ENCODE peak calls at places on chromosomes 3 and 15, in five cellular contexts. One of them, this sample, is unnamed.

GRCh38 chr3:27791956-27792355 is 69.8 kb upstream of the EOMES start:
- DNase-seq in RWPE1: no peak
- DNase-seq in neural progenitor cell: no peak
- DNase-seq in GM06990: no peak
- DNase-seq in HCT116: no peak
- DNase-seq in this sample: no peak

GRCh38 chr3:107068980-107069379 is 308.3 kb upstream of the CCDC54 start:
- DNase-seq in GM06990: no peak
- DNase-seq in HCT116: no peak
- DNase-seq in RWPE1: peak; percentile 39
- DNase-seq in neural progenitor cell: no peak
- DNase-seq in this sample: no peak

GRCh38 chr15:26722621-26723160 is 50.2 kb downstream of the GABRB3 start:
- DNase-seq in HCT116: no peak
- DNase-seq in RWPE1: no peak
- DNase-seq in neural progenitor cell: no peak
- DNase-seq in GM06990: no peak
- DNase-seq in this sample: no peak

GRCh38 chr3:139970526-139970925 is 35.5 kb downstream of the CLSTN2 start:
- DNase-seq in HCT116: no peak
- DNase-seq in neural progenitor cell: peak; percentile 4
- DNase-seq in GM06990: no peak
- DNase-seq in RWPE1: no peak
- DNase-seq in this sample: no peak

GRCh38 chr3:55746808-55747413 is 259.8 kb upstream of the WNT5A start:
- DNase-seq in HCT116: no peak
- DNase-seq in neural progenitor cell: no peak
- DNase-seq in RWPE1: peak; percentile 7
- DNase-seq in GM06990: no peak
- DNase-seq in this sample: peak; percentile 20

GRCh38 chr3:155870945-155871745 is 695 bp downstream of the GMPS start:
- DNase-seq in HCT116: no peak
- DNase-seq in GM06990: peak; percentile 69
- DNase-seq in neural progenitor cell: peak; percentile 61
- DNase-seq in RWPE1: peak; percentile 57
- DNase-seq in this sample: peak; percentile 59

GRCh38 chr3:195254454-195255175 is 16.3 kb downstream of the XXYLT1 start:
- DNase-seq in RWPE1: no peak
- DNase-seq in HCT116: no peak
- DNase-seq in GM06990: no peak
- DNase-seq in neural progenitor cell: no peak
- DNase-seq in this sample: no peak

GRCh38 chr15:75195122-75195765 is 6.4 kb upstream of the C15orf39 start:
- DNase-seq in HCT116: no peak
- DNase-seq in neural progenitor cell: peak; percentile 90
- DNase-seq in GM06990: no peak
- DNase-seq in RWPE1: no peak
- DNase-seq in this sample: no peak

GRCh38 chr3:74001481-74001880 is 376.7 kb upstream of the PDZRN3 start:
- DNase-seq in neural progenitor cell: no peak
- DNase-seq in HCT116: no peak
- DNase-seq in GM06990: no peak
- DNase-seq in RWPE1: no peak
- DNase-seq in this sample: no peak

GRCh38 chr3:142981901-142982773 is 18.7 kb upstream of the PAQR9 start:
- DNase-seq in RWPE1: no peak
- DNase-seq in GM06990: no peak
- DNase-seq in neural progenitor cell: peak; percentile 11
- DNase-seq in HCT116: no peak
- DNase-seq in this sample: no peak

GRCh38 chr3:18900994-18901393 is 247.3 kb upstream of the KCNH8 start:
- DNase-seq in neural progenitor cell: no peak
- DNase-seq in HCT116: no peak
- DNase-seq in GM06990: peak; percentile 3
- DNase-seq in RWPE1: no peak
- DNase-seq in this sample: peak; percentile 8

GRCh38 chr3:105752791-105753415 is 115.9 kb downstream of the CBLB start:
- DNase-seq in neural progenitor cell: no peak
- DNase-seq in GM06990: no peak
- DNase-seq in RWPE1: peak; percentile 3
- DNase-seq in HCT116: no peak
- DNase-seq in this sample: peak; percentile 7

GRCh38 chr3:29513236-29513635 is 232.4 kb downstream of the RBMS3 start:
- DNase-seq in GM06990: no peak
- DNase-seq in RWPE1: no peak
- DNase-seq in neural progenitor cell: no peak
- DNase-seq in HCT116: no peak
- DNase-seq in this sample: no peak

GRCh38 chr3:161691677-161692076 is 195.1 kb downstream of the OTOL1 start:
- DNase-seq in neural progenitor cell: no peak
- DNase-seq in GM06990: no peak
- DNase-seq in RWPE1: no peak
- DNase-seq in HCT116: no peak
- DNase-seq in this sample: no peak

GRCh38 chr3:187986514-187986934 is 167.4 kb upstream of the LPP start:
- DNase-seq in GM06990: no peak
- DNase-seq in RWPE1: peak; percentile 80
- DNase-seq in HCT116: peak; percentile 19
- DNase-seq in neural progenitor cell: no peak
- DNase-seq in this sample: no peak
- TF ChIP-seq CTCF in GM06990: no peak
- TF ChIP-seq CTCF in RWPE1: no peak
- TF ChIP-seq CTCF in HCT116: no peak
- TF ChIP-seq CTCF in neural progenitor cell: no peak
- TF ChIP-seq CTCF in this sample: no peak

GRCh38 chr3:11271986-11272904 is at the start of gene ATG7:
- DNase-seq in neural progenitor cell: peak; percentile 99
- DNase-seq in GM06990: peak; percentile 95
- DNase-seq in RWPE1: peak; percentile 95
- DNase-seq in HCT116: peak; percentile 87
- DNase-seq in this sample: peak; percentile 95
- TF ChIP-seq CTCF in neural progenitor cell: no peak
- TF ChIP-seq CTCF in GM06990: no peak
- TF ChIP-seq CTCF in RWPE1: no peak
- TF ChIP-seq CTCF in HCT116: no peak
- TF ChIP-seq CTCF in this sample: no peak

GRCh38 chr3:80785475-80785874 is 976.0 kb downstream of the GBE1 start:
- DNase-seq in GM06990: no peak
- DNase-seq in neural progenitor cell: peak; percentile 19
- DNase-seq in RWPE1: no peak
- DNase-seq in HCT116: no peak
- DNase-seq in this sample: no peak
- TF ChIP-seq CTCF in GM06990: no peak
- TF ChIP-seq CTCF in neural progenitor cell: peak; percentile 57
- TF ChIP-seq CTCF in RWPE1: no peak
- TF ChIP-seq CTCF in HCT116: no peak
- TF ChIP-seq CTCF in this sample: no peak

GRCh38 chr15:80485370-80486164 is 81.4 kb downstream of the ARNT2 start:
- DNase-seq in neural progenitor cell: no peak
- DNase-seq in HCT116: no peak
- DNase-seq in GM06990: no peak
- DNase-seq in RWPE1: peak; percentile 37
- DNase-seq in this sample: no peak

GRCh38 chr15:80490431-80490990 is 86.3 kb downstream of the ARNT2 start:
- DNase-seq in RWPE1: no peak
- DNase-seq in neural progenitor cell: no peak
- DNase-seq in GM06990: no peak
- DNase-seq in HCT116: no peak
- DNase-seq in this sample: no peak

GRCh38 chr15:80492409-80492808 is 88.2 kb downstream of the ARNT2 start:
- DNase-seq in HCT116: no peak
- DNase-seq in GM06990: no peak
- DNase-seq in RWPE1: no peak
- DNase-seq in neural progenitor cell: no peak
- DNase-seq in this sample: no peak

GRCh38 chr15:80487884-80488283 is 83.7 kb downstream of the ARNT2 start:
- DNase-seq in RWPE1: no peak
- DNase-seq in GM06990: no peak
- DNase-seq in HCT116: no peak
- DNase-seq in neural progenitor cell: no peak
- DNase-seq in this sample: no peak

GRCh38 chr15:80489030-80489594 is 84.9 kb downstream of the ARNT2 start:
- DNase-seq in RWPE1: peak; percentile 42
- DNase-seq in neural progenitor cell: no peak
- DNase-seq in GM06990: no peak
- DNase-seq in HCT116: no peak
- DNase-seq in this sample: no peak
- TF ChIP-seq CTCF in RWPE1: no peak
- TF ChIP-seq CTCF in neural progenitor cell: no peak
- TF ChIP-seq CTCF in GM06990: no peak
- TF ChIP-seq CTCF in HCT116: no peak
- TF ChIP-seq CTCF in this sample: no peak

GRCh38 chr3:112699436-112699978 is 58.6 kb upstream of the CCDC80 start:
- DNase-seq in RWPE1: no peak
- DNase-seq in HCT116: peak; percentile 34
- DNase-seq in neural progenitor cell: no peak
- DNase-seq in GM06990: no peak
- DNase-seq in this sample: no peak
- TF ChIP-seq CTCF in RWPE1: no peak
- TF ChIP-seq CTCF in HCT116: peak; percentile 50
- TF ChIP-seq CTCF in neural progenitor cell: no peak
- TF ChIP-seq CTCF in GM06990: no peak
- TF ChIP-seq CTCF in this sample: no peak

DNA sequence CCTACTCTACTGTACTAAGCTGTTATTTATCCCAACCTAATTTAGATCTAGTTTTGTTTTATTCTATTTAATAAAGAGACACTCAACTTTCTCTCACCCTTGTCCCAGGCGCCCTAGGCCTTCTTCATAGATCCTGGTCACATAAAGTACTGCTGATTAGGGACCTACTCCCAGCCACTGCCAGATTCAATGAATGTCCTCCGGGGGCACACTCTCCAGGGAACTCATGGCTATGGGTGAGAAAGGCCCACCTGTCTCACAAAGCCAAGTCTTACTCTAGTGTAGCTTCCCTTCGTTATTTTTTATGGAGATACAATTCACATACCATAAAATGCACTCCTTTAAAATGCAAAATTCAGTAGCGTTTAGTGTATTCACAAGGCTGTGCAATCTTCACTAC is 87.9 kb downstream of the ADCY5 start:
- DNase-seq in HCT116: no peak
- DNase-seq in GM06990: no peak
- DNase-seq in RWPE1: no peak
- DNase-seq in neural progenitor cell: no peak
- DNase-seq in this sample: no peak
- TF ChIP-seq CTCF in HCT116: no peak
- TF ChIP-seq CTCF in GM06990: no peak
- TF ChIP-seq CTCF in RWPE1: no peak
- TF ChIP-seq CTCF in neural progenitor cell: peak; percentile 33
- TF ChIP-seq CTCF in this sample: no peak

DNA sequence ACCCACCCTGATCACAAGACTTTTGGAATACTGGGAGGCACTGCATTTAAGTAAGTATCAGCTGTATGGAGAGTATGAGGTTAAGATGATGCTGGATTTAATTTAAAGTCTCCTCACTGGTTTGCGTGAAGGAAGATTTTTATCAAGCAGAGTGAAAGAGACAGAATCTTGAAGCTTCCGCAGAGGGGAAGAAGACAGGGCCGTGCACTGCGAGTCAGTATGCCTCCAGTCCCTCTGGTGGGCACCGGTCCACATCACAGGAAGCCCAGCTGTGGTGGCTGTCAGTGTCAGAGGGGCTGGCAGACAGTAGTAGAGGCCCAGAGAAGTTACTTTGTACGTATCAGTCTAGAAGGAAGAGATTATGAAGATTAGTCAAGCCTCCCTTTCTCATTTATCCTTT is 379.0 kb upstream of the TPRG1 start:
- DNase-seq in GM06990: no peak
- DNase-seq in neural progenitor cell: peak; percentile 61
- DNase-seq in HCT116: no peak
- DNase-seq in RWPE1: no peak
- DNase-seq in this sample: no peak
- TF ChIP-seq CTCF in GM06990: no peak
- TF ChIP-seq CTCF in neural progenitor cell: peak; percentile 58
- TF ChIP-seq CTCF in HCT116: no peak
- TF ChIP-seq CTCF in RWPE1: no peak
- TF ChIP-seq CTCF in this sample: no peak